ENCODE peak calls at places on chromosomes 4 and X, in ten cellular contexts. One of them, this sample, is unnamed.

GRCh38 chr4:157999723-158000122 is 173.1 kb downstream of the GASK1B start:
- DNase-seq in activated naive CD4-positive, alpha-beta T cell: no peak
- DNase-seq in AG10803: no peak
- DNase-seq in GM12878: no peak
- DNase-seq in germinal center: no peak
- DNase-seq in GM18507: no peak
- DNase-seq in anterior cingulate cortex: no peak
- DNase-seq in GM23338: no peak
- DNase-seq in CD4-positive, alpha-beta memory T cell: no peak
- DNase-seq in activated naive CD8-positive, alpha-beta T cell treated with anti-CD3 and anti-CD28 coated beads, Interleukin-2, amount 10 ng/mL, durations not matched to agents 7 days and 5 days: no peak
- DNase-seq in this sample: no peak

GRCh38 chrX:115260330-115260729 is 26.4 kb upstream of the LRCH2 start:
- DNase-seq in activated naive CD4-positive, alpha-beta T cell: no peak
- DNase-seq in AG10803: peak; percentile 49
- DNase-seq in GM12878: no peak
- DNase-seq in germinal center: no peak
- DNase-seq in GM18507: no peak
- DNase-seq in anterior cingulate cortex: no peak
- DNase-seq in GM23338: no peak
- DNase-seq in CD4-positive, alpha-beta memory T cell: no peak
- DNase-seq in activated naive CD8-positive, alpha-beta T cell treated with anti-CD3 and anti-CD28 coated beads, Interleukin-2, amount 10 ng/mL, durations not matched to agents 7 days and 5 days: no peak
- DNase-seq in this sample: no peak

GRCh38 chr4:40719008-40719623 is 30.6 kb upstream of the NSUN7 start:
- DNase-seq in activated naive CD4-positive, alpha-beta T cell: no peak
- DNase-seq in AG10803: peak; percentile 69
- DNase-seq in GM12878: peak; percentile 71
- DNase-seq in germinal center: peak; percentile 14
- DNase-seq in GM18507: no peak
- DNase-seq in anterior cingulate cortex: no peak
- DNase-seq in GM23338: peak; percentile 71
- DNase-seq in CD4-positive, alpha-beta memory T cell: no peak
- DNase-seq in activated naive CD8-positive, alpha-beta T cell treated with anti-CD3 and anti-CD28 coated beads, Interleukin-2, amount 10 ng/mL, durations not matched to agents 7 days and 5 days: no peak
- DNase-seq in this sample: peak; percentile 27

GRCh38 chr4:159946983-159947645 is 844.2 kb downstream of the RAPGEF2 start:
- DNase-seq in activated naive CD4-positive, alpha-beta T cell: no peak
- DNase-seq in AG10803: peak; percentile 59
- DNase-seq in GM12878: peak; percentile 2
- DNase-seq in germinal center: peak; percentile 2
- DNase-seq in GM18507: no peak
- DNase-seq in anterior cingulate cortex: no peak
- DNase-seq in GM23338: peak; percentile 82
- DNase-seq in CD4-positive, alpha-beta memory T cell: no peak
- DNase-seq in activated naive CD8-positive, alpha-beta T cell treated with anti-CD3 and anti-CD28 coated beads, Interleukin-2, amount 10 ng/mL, durations not matched to agents 7 days and 5 days: no peak
- DNase-seq in this sample: no peak

GRCh38 chr4:18798123-18798522 is 776.6 kb upstream of the LCORL start:
- DNase-seq in activated naive CD4-positive, alpha-beta T cell: no peak
- DNase-seq in AG10803: no peak
- DNase-seq in GM12878: no peak
- DNase-seq in germinal center: no peak
- DNase-seq in GM18507: no peak
- DNase-seq in anterior cingulate cortex: no peak
- DNase-seq in GM23338: no peak
- DNase-seq in CD4-positive, alpha-beta memory T cell: no peak
- DNase-seq in activated naive CD8-positive, alpha-beta T cell treated with anti-CD3 and anti-CD28 coated beads, Interleukin-2, amount 10 ng/mL, durations not matched to agents 7 days and 5 days: no peak
- DNase-seq in this sample: no peak

GRCh38 chr4:180057891-180058643 is 2185.1 kb upstream of the TENM3 start:
- DNase-seq in activated naive CD4-positive, alpha-beta T cell: no peak
- DNase-seq in AG10803: no peak
- DNase-seq in GM12878: no peak
- DNase-seq in germinal center: peak; percentile 3
- DNase-seq in GM18507: no peak
- DNase-seq in anterior cingulate cortex: peak; percentile 21
- DNase-seq in GM23338: peak; percentile 66
- DNase-seq in CD4-positive, alpha-beta memory T cell: no peak
- DNase-seq in activated naive CD8-positive, alpha-beta T cell treated with anti-CD3 and anti-CD28 coated beads, Interleukin-2, amount 10 ng/mL, durations not matched to agents 7 days and 5 days: peak; percentile 55
- DNase-seq in this sample: peak; percentile 36

GRCh38 chr4:177302371-177303100 is 7.1 kb upstream of the NEIL3 start:
- DNase-seq in activated naive CD4-positive, alpha-beta T cell: no peak
- DNase-seq in AG10803: peak; percentile 62
- DNase-seq in GM12878: no peak
- DNase-seq in germinal center: no peak
- DNase-seq in GM18507: no peak
- DNase-seq in anterior cingulate cortex: no peak
- DNase-seq in GM23338: no peak
- DNase-seq in CD4-positive, alpha-beta memory T cell: no peak
- DNase-seq in activated naive CD8-positive, alpha-beta T cell treated with anti-CD3 and anti-CD28 coated beads, Interleukin-2, amount 10 ng/mL, durations not matched to agents 7 days and 5 days: no peak
- DNase-seq in this sample: no peak

GRCh38 chr4:104044369-104044768 is 324.6 kb upstream of the TACR3 start:
- DNase-seq in activated naive CD4-positive, alpha-beta T cell: no peak
- DNase-seq in AG10803: no peak
- DNase-seq in GM12878: no peak
- DNase-seq in germinal center: no peak
- DNase-seq in GM18507: no peak
- DNase-seq in anterior cingulate cortex: no peak
- DNase-seq in GM23338: no peak
- DNase-seq in CD4-positive, alpha-beta memory T cell: no peak
- DNase-seq in activated naive CD8-positive, alpha-beta T cell treated with anti-CD3 and anti-CD28 coated beads, Interleukin-2, amount 10 ng/mL, durations not matched to agents 7 days and 5 days: no peak
- DNase-seq in this sample: no peak

GRCh38 chr4:113153529-113154101 is 104.2 kb downstream of the ANK2 start:
- DNase-seq in activated naive CD4-positive, alpha-beta T cell: no peak
- DNase-seq in AG10803: no peak
- DNase-seq in GM12878: no peak
- DNase-seq in germinal center: no peak
- DNase-seq in GM18507: no peak
- DNase-seq in anterior cingulate cortex: no peak
- DNase-seq in GM23338: peak; percentile 37
- DNase-seq in CD4-positive, alpha-beta memory T cell: no peak
- DNase-seq in activated naive CD8-positive, alpha-beta T cell treated with anti-CD3 and anti-CD28 coated beads, Interleukin-2, amount 10 ng/mL, durations not matched to agents 7 days and 5 days: no peak
- DNase-seq in this sample: no peak

GRCh38 chr4:111268769-111269414 is 646.0 kb upstream of the PITX2 start:
- DNase-seq in activated naive CD4-positive, alpha-beta T cell: no peak
- DNase-seq in AG10803: peak; percentile 61
- DNase-seq in GM12878: peak; percentile 35
- DNase-seq in germinal center: no peak
- DNase-seq in GM18507: no peak
- DNase-seq in anterior cingulate cortex: no peak
- DNase-seq in GM23338: no peak
- DNase-seq in CD4-positive, alpha-beta memory T cell: no peak
- DNase-seq in activated naive CD8-positive, alpha-beta T cell treated with anti-CD3 and anti-CD28 coated beads, Interleukin-2, amount 10 ng/mL, durations not matched to agents 7 days and 5 days: no peak
- DNase-seq in this sample: no peak

GRCh38 chr4:151015458-151016344 is 617 bp upstream of the LRBA start:
- DNase-seq in activated naive CD4-positive, alpha-beta T cell: peak; percentile 82
- DNase-seq in AG10803: peak; percentile 43
- DNase-seq in GM12878: no peak
- DNase-seq in germinal center: peak; percentile 88
- DNase-seq in GM18507: peak; percentile 71
- DNase-seq in anterior cingulate cortex: peak; percentile 70
- DNase-seq in GM23338: peak; percentile 91
- DNase-seq in CD4-positive, alpha-beta memory T cell: peak; percentile 81
- DNase-seq in activated naive CD8-positive, alpha-beta T cell treated with anti-CD3 and anti-CD28 coated beads, Interleukin-2, amount 10 ng/mL, durations not matched to agents 7 days and 5 days: peak; percentile 93
- DNase-seq in this sample: peak; percentile 79

GRCh38 chr4:105894570-105895323 is 524 bp upstream of the NPNT start:
- DNase-seq in activated naive CD4-positive, alpha-beta T cell: no peak
- DNase-seq in AG10803: peak; percentile 47
- DNase-seq in GM12878: no peak
- DNase-seq in germinal center: peak; percentile 10
- DNase-seq in GM18507: no peak
- DNase-seq in anterior cingulate cortex: no peak
- DNase-seq in GM23338: peak; percentile 56
- DNase-seq in CD4-positive, alpha-beta memory T cell: no peak
- DNase-seq in activated naive CD8-positive, alpha-beta T cell treated with anti-CD3 and anti-CD28 coated beads, Interleukin-2, amount 10 ng/mL, durations not matched to agents 7 days and 5 days: peak; percentile 28
- DNase-seq in this sample: no peak

GRCh38 chrX:6223516-6223915 is 5.2 kb downstream of the NLGN4X start:
- DNase-seq in activated naive CD4-positive, alpha-beta T cell: no peak
- DNase-seq in AG10803: no peak
- DNase-seq in GM12878: no peak
- DNase-seq in germinal center: no peak
- DNase-seq in GM18507: no peak
- DNase-seq in anterior cingulate cortex: no peak
- DNase-seq in GM23338: no peak
- DNase-seq in CD4-positive, alpha-beta memory T cell: no peak
- DNase-seq in activated naive CD8-positive, alpha-beta T cell treated with anti-CD3 and anti-CD28 coated beads, Interleukin-2, amount 10 ng/mL, durations not matched to agents 7 days and 5 days: no peak
- DNase-seq in this sample: no peak

GRCh38 chr4:53854991-53855885 is 209.2 kb downstream of the CHIC2 start:
- DNase-seq in activated naive CD4-positive, alpha-beta T cell: no peak
- DNase-seq in AG10803: peak; percentile 81
- DNase-seq in GM12878: no peak
- DNase-seq in germinal center: peak; percentile 38
- DNase-seq in GM18507: no peak
- DNase-seq in anterior cingulate cortex: no peak
- DNase-seq in GM23338: no peak
- DNase-seq in CD4-positive, alpha-beta memory T cell: no peak
- DNase-seq in activated naive CD8-positive, alpha-beta T cell treated with anti-CD3 and anti-CD28 coated beads, Interleukin-2, amount 10 ng/mL, durations not matched to agents 7 days and 5 days: no peak
- DNase-seq in this sample: no peak

GRCh38 chr4:88880501-88881226 is 176.3 kb downstream of the FAM13A start:
- DNase-seq in activated naive CD4-positive, alpha-beta T cell: no peak
- DNase-seq in AG10803: no peak
- DNase-seq in GM12878: no peak
- DNase-seq in germinal center: no peak
- DNase-seq in GM18507: no peak
- DNase-seq in anterior cingulate cortex: no peak
- DNase-seq in GM23338: no peak
- DNase-seq in CD4-positive, alpha-beta memory T cell: no peak
- DNase-seq in activated naive CD8-positive, alpha-beta T cell treated with anti-CD3 and anti-CD28 coated beads, Interleukin-2, amount 10 ng/mL, durations not matched to agents 7 days and 5 days: no peak
- DNase-seq in this sample: no peak

GRCh38 chrX:103488332-103488731 is 31.0 kb downstream of the RAB40A start:
- DNase-seq in activated naive CD4-positive, alpha-beta T cell: no peak
- DNase-seq in AG10803: no peak
- DNase-seq in GM12878: no peak
- DNase-seq in germinal center: peak; percentile 1
- DNase-seq in GM18507: no peak
- DNase-seq in anterior cingulate cortex: no peak
- DNase-seq in GM23338: peak; percentile 43
- DNase-seq in CD4-positive, alpha-beta memory T cell: no peak
- DNase-seq in activated naive CD8-positive, alpha-beta T cell treated with anti-CD3 and anti-CD28 coated beads, Interleukin-2, amount 10 ng/mL, durations not matched to agents 7 days and 5 days: no peak
- DNase-seq in this sample: no peak

GRCh38 chr4:140904904-140905303 is 148.7 kb upstream of the TBC1D9 start:
- DNase-seq in activated naive CD4-positive, alpha-beta T cell: no peak
- DNase-seq in AG10803: no peak
- DNase-seq in GM12878: no peak
- DNase-seq in germinal center: no peak
- DNase-seq in GM18507: no peak
- DNase-seq in anterior cingulate cortex: no peak
- DNase-seq in GM23338: no peak
- DNase-seq in CD4-positive, alpha-beta memory T cell: no peak
- DNase-seq in activated naive CD8-positive, alpha-beta T cell treated with anti-CD3 and anti-CD28 coated beads, Interleukin-2, amount 10 ng/mL, durations not matched to agents 7 days and 5 days: no peak
- DNase-seq in this sample: no peak

GRCh38 chrX:40088299-40088625 is 9.5 kb downstream of the BCOR start:
- DNase-seq in activated naive CD4-positive, alpha-beta T cell: no peak
- DNase-seq in AG10803: no peak
- DNase-seq in GM12878: no peak
- DNase-seq in germinal center: no peak
- DNase-seq in GM18507: no peak
- DNase-seq in anterior cingulate cortex: no peak
- DNase-seq in GM23338: peak; percentile 69
- DNase-seq in CD4-positive, alpha-beta memory T cell: no peak
- DNase-seq in activated naive CD8-positive, alpha-beta T cell treated with anti-CD3 and anti-CD28 coated beads, Interleukin-2, amount 10 ng/mL, durations not matched to agents 7 days and 5 days: no peak
- DNase-seq in this sample: no peak

GRCh38 chrX:107715331-107716044 is 60.1 kb downstream of the TSC22D3 start:
- DNase-seq in activated naive CD4-positive, alpha-beta T cell: peak; percentile 9
- DNase-seq in AG10803: peak; percentile 50
- DNase-seq in GM12878: no peak
- DNase-seq in germinal center: no peak
- DNase-seq in GM18507: no peak
- DNase-seq in anterior cingulate cortex: no peak
- DNase-seq in GM23338: no peak
- DNase-seq in CD4-positive, alpha-beta memory T cell: peak; percentile 40
- DNase-seq in activated naive CD8-positive, alpha-beta T cell treated with anti-CD3 and anti-CD28 coated beads, Interleukin-2, amount 10 ng/mL, durations not matched to agents 7 days and 5 days: no peak
- DNase-seq in this sample: no peak

GRCh38 chrX:71017396-71017939 is 50.7 kb downstream of the SNX12 start:
- DNase-seq in activated naive CD4-positive, alpha-beta T cell: no peak
- DNase-seq in AG10803: no peak
- DNase-seq in GM12878: no peak
- DNase-seq in germinal center: no peak
- DNase-seq in GM18507: no peak
- DNase-seq in anterior cingulate cortex: no peak
- DNase-seq in GM23338: no peak
- DNase-seq in CD4-positive, alpha-beta memory T cell: no peak
- DNase-seq in activated naive CD8-positive, alpha-beta T cell treated with anti-CD3 and anti-CD28 coated beads, Interleukin-2, amount 10 ng/mL, durations not matched to agents 7 days and 5 days: no peak
- DNase-seq in this sample: no peak

GRCh38 chrX:149073464-149073863 is 431.6 kb downstream of the IDS start:
- DNase-seq in activated naive CD4-positive, alpha-beta T cell: no peak
- DNase-seq in AG10803: no peak
- DNase-seq in GM12878: no peak
- DNase-seq in germinal center: no peak
- DNase-seq in GM18507: no peak
- DNase-seq in anterior cingulate cortex: no peak
- DNase-seq in GM23338: no peak
- DNase-seq in CD4-positive, alpha-beta memory T cell: no peak
- DNase-seq in activated naive CD8-positive, alpha-beta T cell treated with anti-CD3 and anti-CD28 coated beads, Interleukin-2, amount 10 ng/mL, durations not matched to agents 7 days and 5 days: no peak
- DNase-seq in this sample: no peak

GRCh38 chrX:81301877-81302276 is 100.0 kb downstream of the SH3BGRL start:
- DNase-seq in activated naive CD4-positive, alpha-beta T cell: no peak
- DNase-seq in AG10803: no peak
- DNase-seq in GM12878: no peak
- DNase-seq in germinal center: no peak
- DNase-seq in GM18507: no peak
- DNase-seq in anterior cingulate cortex: no peak
- DNase-seq in GM23338: peak; percentile 2
- DNase-seq in CD4-positive, alpha-beta memory T cell: no peak
- DNase-seq in activated naive CD8-positive, alpha-beta T cell treated with anti-CD3 and anti-CD28 coated beads, Interleukin-2, amount 10 ng/mL, durations not matched to agents 7 days and 5 days: no peak
- DNase-seq in this sample: no peak

GRCh38 chr4:42399393-42399792 is 2.1 kb downstream of the SHISA3 start:
- DNase-seq in activated naive CD4-positive, alpha-beta T cell: no peak
- DNase-seq in AG10803: no peak
- DNase-seq in GM12878: no peak
- DNase-seq in germinal center: no peak
- DNase-seq in GM18507: no peak
- DNase-seq in anterior cingulate cortex: no peak
- DNase-seq in GM23338: peak; percentile 38
- DNase-seq in CD4-positive, alpha-beta memory T cell: no peak
- DNase-seq in activated naive CD8-positive, alpha-beta T cell treated with anti-CD3 and anti-CD28 coated beads, Interleukin-2, amount 10 ng/mL, durations not matched to agents 7 days and 5 days: no peak
- DNase-seq in this sample: no peak

GRCh38 chrX:131840799-131841495 is 182.2 kb upstream of the STK26 start:
- DNase-seq in activated naive CD4-positive, alpha-beta T cell: no peak
- DNase-seq in AG10803: no peak
- DNase-seq in GM12878: no peak
- DNase-seq in germinal center: no peak
- DNase-seq in GM18507: no peak
- DNase-seq in anterior cingulate cortex: no peak
- DNase-seq in GM23338: no peak
- DNase-seq in CD4-positive, alpha-beta memory T cell: no peak
- DNase-seq in activated naive CD8-positive, alpha-beta T cell treated with anti-CD3 and anti-CD28 coated beads, Interleukin-2, amount 10 ng/mL, durations not matched to agents 7 days and 5 days: no peak
- DNase-seq in this sample: no peak

GRCh38 chr4:89829470-89830138 is 7.4 kb downstream of the SNCA start:
- DNase-seq in activated naive CD4-positive, alpha-beta T cell: no peak
- DNase-seq in AG10803: peak; percentile 11
- DNase-seq in GM12878: peak; percentile 27
- DNase-seq in germinal center: peak; percentile 18
- DNase-seq in GM18507: no peak
- DNase-seq in anterior cingulate cortex: no peak
- DNase-seq in GM23338: no peak
- DNase-seq in CD4-positive, alpha-beta memory T cell: peak; percentile 77
- DNase-seq in activated naive CD8-positive, alpha-beta T cell treated with anti-CD3 and anti-CD28 coated beads, Interleukin-2, amount 10 ng/mL, durations not matched to agents 7 days and 5 days: peak; percentile 39
- DNase-seq in this sample: no peak

GRCh38 chrX:72395252-72395651 is 89.5 kb upstream of the CITED1 start:
- DNase-seq in activated naive CD4-positive, alpha-beta T cell: no peak
- DNase-seq in AG10803: no peak
- DNase-seq in GM12878: no peak
- DNase-seq in germinal center: no peak
- DNase-seq in GM18507: no peak
- DNase-seq in anterior cingulate cortex: no peak
- DNase-seq in GM23338: no peak
- DNase-seq in CD4-positive, alpha-beta memory T cell: no peak
- DNase-seq in activated naive CD8-positive, alpha-beta T cell treated with anti-CD3 and anti-CD28 coated beads, Interleukin-2, amount 10 ng/mL, durations not matched to agents 7 days and 5 days: no peak
- DNase-seq in this sample: no peak

GRCh38 chr4:47050986-47051725 is 19.8 kb downstream of the GABRB1 start:
- DNase-seq in activated naive CD4-positive, alpha-beta T cell: no peak
- DNase-seq in AG10803: no peak
- DNase-seq in GM12878: no peak
- DNase-seq in germinal center: no peak
- DNase-seq in GM18507: no peak
- DNase-seq in anterior cingulate cortex: no peak
- DNase-seq in GM23338: peak; percentile 34
- DNase-seq in CD4-positive, alpha-beta memory T cell: no peak
- DNase-seq in activated naive CD8-positive, alpha-beta T cell treated with anti-CD3 and anti-CD28 coated beads, Interleukin-2, amount 10 ng/mL, durations not matched to agents 7 days and 5 days: no peak
- DNase-seq in this sample: no peak

GRCh38 chr4:88163286-88163685 is 4.8 kb upstream of the ABCG2 start:
- DNase-seq in activated naive CD4-positive, alpha-beta T cell: no peak
- DNase-seq in AG10803: no peak
- DNase-seq in GM12878: no peak
- DNase-seq in germinal center: no peak
- DNase-seq in GM18507: no peak
- DNase-seq in anterior cingulate cortex: no peak
- DNase-seq in GM23338: peak; percentile 36
- DNase-seq in CD4-positive, alpha-beta memory T cell: no peak
- DNase-seq in activated naive CD8-positive, alpha-beta T cell treated with anti-CD3 and anti-CD28 coated beads, Interleukin-2, amount 10 ng/mL, durations not matched to agents 7 days and 5 days: no peak
- DNase-seq in this sample: no peak